ENCODE peak calls at places on chromosomes 4 and X, in six cellular contexts. One of them, this sample, is unnamed. For H3K4me1, the result is how much of the 10 kb centered on the place peaks cover.

GRCh38 chr4:20430555-20430954 is 178.8 kb downstream of the SLIT2 start:
- DNase-seq in H1: no peak
- DNase-seq in mesendoderm: peak
- DNase-seq in neuronal stem cell: no peak
- DNase-seq in H9: no peak
- DNase-seq in IMR-90: peak
- DNase-seq in this sample: peak

GRCh38 chrX:9538544-9539045 is 73.7 kb downstream of the TBL1X start:
- DNase-seq in H1: no peak
- DNase-seq in H9: no peak
- DNase-seq in IMR-90: no peak
- DNase-seq in mesendoderm: no peak
- DNase-seq in neuronal stem cell: no peak
- DNase-seq in this sample: no peak

GRCh38 chr4:20254517-20255250 is 3.0 kb downstream of the SLIT2 start:
- DNase-seq in H9: peak
- DNase-seq in H1: no peak
- DNase-seq in neuronal stem cell: peak
- DNase-seq in IMR-90: peak
- DNase-seq in mesendoderm: peak
- DNase-seq in this sample: peak

GRCh38 chr4:113057891-113058290 is 8.4 kb downstream of the ANK2 start:
- DNase-seq in neuronal stem cell: no peak
- DNase-seq in mesendoderm: no peak
- DNase-seq in H1: no peak
- DNase-seq in H9: no peak
- DNase-seq in IMR-90: no peak
- DNase-seq in this sample: peak

GRCh38 chrX:17882680-17883079 is 21.6 kb upstream of the RAI2 start:
- DNase-seq in mesendoderm: no peak
- DNase-seq in IMR-90: no peak
- DNase-seq in H1: no peak
- DNase-seq in neuronal stem cell: no peak
- DNase-seq in H9: no peak
- DNase-seq in this sample: no peak

GRCh38 chr4:10305816-10306215 is 151.4 kb downstream of the ZNF518B start:
- DNase-seq in mesendoderm: no peak
- DNase-seq in H9: no peak
- DNase-seq in H1: no peak
- DNase-seq in neuronal stem cell: no peak
- DNase-seq in IMR-90: no peak
- DNase-seq in this sample: no peak

GRCh38 chr4:76061421-76061820 is 13.1 kb upstream of the ART3 start:
- DNase-seq in neuronal stem cell: no peak
- DNase-seq in H9: no peak
- DNase-seq in mesendoderm: no peak
- DNase-seq in H1: no peak
- DNase-seq in IMR-90: no peak
- DNase-seq in this sample: no peak

GRCh38 chrX:54817220-54817820 is 9.8 kb downstream of the MAGED2 start:
- DNase-seq in mesendoderm: no peak
- DNase-seq in H9: no peak
- DNase-seq in IMR-90: no peak
- DNase-seq in H1: no peak
- DNase-seq in neuronal stem cell: no peak
- DNase-seq in this sample: no peak

GRCh38 chrX:111671668-111672067 is 9.3 kb upstream of the ALG13 start:
- DNase-seq in mesendoderm: no peak
- DNase-seq in H1: no peak
- DNase-seq in neuronal stem cell: no peak
- DNase-seq in H9: no peak
- DNase-seq in IMR-90: no peak
- DNase-seq in this sample: no peak

GRCh38 chrX:132615396-132616131 is 126.7 kb upstream of the MBNL3 start:
- DNase-seq in IMR-90: peak
- DNase-seq in H9: peak
- DNase-seq in mesendoderm: peak
- DNase-seq in neuronal stem cell: peak
- DNase-seq in H1: peak
- DNase-seq in this sample: peak

GRCh38 chr4:47490550-47490949 is 5.5 kb downstream of the ATP10D start:
- DNase-seq in neuronal stem cell: no peak
- DNase-seq in mesendoderm: peak
- DNase-seq in H1: no peak
- DNase-seq in H9: peak
- DNase-seq in IMR-90: no peak
- DNase-seq in this sample: peak

GRCh38 chr4:94621491-94622080 is 136.2 kb upstream of the BMPR1B start:
- DNase-seq in H9: no peak
- DNase-seq in neuronal stem cell: peak
- DNase-seq in H1: no peak
- DNase-seq in IMR-90: peak
- DNase-seq in mesendoderm: peak
- DNase-seq in this sample: peak

GRCh38 chr4:41432889-41433288 is 105.1 kb upstream of the LIMCH1 start:
- DNase-seq in neuronal stem cell: peak
- DNase-seq in IMR-90: peak
- DNase-seq in H9: peak
- DNase-seq in H1: peak
- DNase-seq in mesendoderm: peak
- DNase-seq in this sample: peak

GRCh38 chr4:166143227-166143626 is 270.2 kb downstream of the TLL1 start:
- DNase-seq in H9: no peak
- DNase-seq in mesendoderm: no peak
- DNase-seq in IMR-90: no peak
- DNase-seq in neuronal stem cell: no peak
- DNase-seq in H1: no peak
- DNase-seq in this sample: no peak

GRCh38 chr4:106238819-106239420 is 77.1 kb downstream of the TBCK start:
- DNase-seq in H9: peak
- DNase-seq in H1: peak
- DNase-seq in IMR-90: peak
- DNase-seq in mesendoderm: peak
- DNase-seq in neuronal stem cell: peak
- DNase-seq in this sample: peak

GRCh38 chr4:183431614-183432013 is 12.8 kb upstream of the CDKN2AIP start:
- DNase-seq in H9: peak
- DNase-seq in neuronal stem cell: no peak
- DNase-seq in H1: no peak
- DNase-seq in IMR-90: no peak
- DNase-seq in mesendoderm: no peak
- DNase-seq in this sample: no peak

GRCh38 chr4:10727140-10727880 is 42.7 kb upstream of the CLNK start:
- DNase-seq in H9: no peak
- DNase-seq in H1: no peak
- DNase-seq in neuronal stem cell: no peak
- DNase-seq in mesendoderm: no peak
- DNase-seq in IMR-90: no peak
- DNase-seq in this sample: no peak

GRCh38 chr4:87975466-87975865 is at the start of gene SPP1:
- DNase-seq in IMR-90: peak
- DNase-seq in H9: peak
- DNase-seq in neuronal stem cell: peak
- DNase-seq in mesendoderm: peak
- DNase-seq in H1: peak
- DNase-seq in this sample: peak

GRCh38 chrX:46376246-46376885 is 168.9 kb downstream of the ZNF674 start:
- DNase-seq in neuronal stem cell: peak
- DNase-seq in H9: peak
- DNase-seq in H1: no peak
- DNase-seq in mesendoderm: peak
- DNase-seq in IMR-90: peak
- DNase-seq in this sample: peak

GRCh38 chrX:21975242-21975641 is 34.7 kb downstream of the SMS start:
- DNase-seq in mesendoderm: no peak
- DNase-seq in H9: no peak
- DNase-seq in neuronal stem cell: no peak
- DNase-seq in IMR-90: no peak
- DNase-seq in H1: no peak
- DNase-seq in this sample: no peak

GRCh38 chrX:21972721-21973120 is 32.2 kb downstream of the SMS start:
- DNase-seq in mesendoderm: peak
- DNase-seq in H9: no peak
- DNase-seq in IMR-90: peak
- DNase-seq in neuronal stem cell: no peak
- DNase-seq in H1: peak
- DNase-seq in this sample: peak

GRCh38 chrX:21972046-21972445 is 31.5 kb downstream of the SMS start:
- DNase-seq in mesendoderm: no peak
- DNase-seq in neuronal stem cell: no peak
- DNase-seq in H1: no peak
- DNase-seq in IMR-90: no peak
- DNase-seq in H9: no peak
- DNase-seq in this sample: no peak

GRCh38 chrX:21974011-21974385 is 33.5 kb downstream of the SMS start:
- DNase-seq in IMR-90: no peak
- DNase-seq in H1: no peak
- DNase-seq in H9: no peak
- DNase-seq in neuronal stem cell: no peak
- DNase-seq in mesendoderm: peak
- DNase-seq in this sample: no peak

GRCh38 chrX:21973321-21974010 is 33.0 kb downstream of the SMS start:
- DNase-seq in IMR-90: no peak
- DNase-seq in H9: no peak
- DNase-seq in H1: no peak
- DNase-seq in mesendoderm: peak
- DNase-seq in neuronal stem cell: no peak
- DNase-seq in this sample: no peak
- H2BK15ac ChIP-seq in IMR-90: no peak
- H2BK15ac ChIP-seq in H9: no peak
- H2BK15ac ChIP-seq in H1: no peak
- H2BK15ac ChIP-seq in mesendoderm: no peak
- H2BK15ac ChIP-seq in neuronal stem cell: no peak
- H2BK15ac ChIP-seq in this sample: no peak

DNA sequence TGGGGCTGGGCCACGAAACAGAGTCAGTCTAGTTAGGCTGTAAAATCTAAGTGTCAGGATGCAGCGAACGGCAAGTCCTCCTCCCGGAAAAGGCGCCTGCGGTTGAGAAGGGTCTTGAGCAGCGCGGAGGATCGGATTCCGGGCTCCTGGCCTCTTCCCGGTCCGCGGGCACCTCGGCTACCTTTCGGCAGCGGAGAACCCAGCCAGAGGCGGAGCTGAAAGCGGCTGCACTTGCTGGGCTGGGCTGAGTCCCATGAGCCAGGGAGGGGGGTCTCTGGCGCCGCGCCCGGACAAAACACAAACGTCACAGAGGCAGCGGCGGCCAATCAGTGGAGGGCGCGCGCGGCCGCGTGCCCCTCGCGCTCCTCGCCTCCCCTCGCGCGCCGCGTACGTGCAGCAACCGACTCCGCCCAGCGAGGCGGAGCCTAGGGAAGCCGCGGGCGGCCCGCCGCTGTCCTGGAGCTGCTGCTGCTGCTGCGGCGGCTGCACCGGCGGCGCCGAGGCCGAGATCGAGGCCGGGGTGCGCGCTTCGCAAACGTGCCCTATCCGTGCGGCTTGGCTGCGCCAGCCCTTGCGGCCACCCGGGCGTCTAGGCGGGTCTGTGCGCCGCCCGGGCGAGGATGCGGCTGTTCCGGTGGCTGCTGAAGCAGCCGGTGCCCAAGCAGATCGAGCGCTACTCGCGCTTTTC is at the start of gene PDK3:
- DNase-seq in neuronal stem cell: peak
- DNase-seq in IMR-90: peak
- DNase-seq in H1: peak
- DNase-seq in mesendoderm: peak
- DNase-seq in H9: peak
- DNase-seq in this sample: peak
- H3K4me1 ChIP-seq in neuronal stem cell: under half
- H3K4me1 ChIP-seq in IMR-90: under half
- H3K4me1 ChIP-seq in H1: under half
- H3K4me1 ChIP-seq in mesendoderm: under half
- H3K4me1 ChIP-seq in H9: under half
- H3K4me1 ChIP-seq in this sample: under half

DNA sequence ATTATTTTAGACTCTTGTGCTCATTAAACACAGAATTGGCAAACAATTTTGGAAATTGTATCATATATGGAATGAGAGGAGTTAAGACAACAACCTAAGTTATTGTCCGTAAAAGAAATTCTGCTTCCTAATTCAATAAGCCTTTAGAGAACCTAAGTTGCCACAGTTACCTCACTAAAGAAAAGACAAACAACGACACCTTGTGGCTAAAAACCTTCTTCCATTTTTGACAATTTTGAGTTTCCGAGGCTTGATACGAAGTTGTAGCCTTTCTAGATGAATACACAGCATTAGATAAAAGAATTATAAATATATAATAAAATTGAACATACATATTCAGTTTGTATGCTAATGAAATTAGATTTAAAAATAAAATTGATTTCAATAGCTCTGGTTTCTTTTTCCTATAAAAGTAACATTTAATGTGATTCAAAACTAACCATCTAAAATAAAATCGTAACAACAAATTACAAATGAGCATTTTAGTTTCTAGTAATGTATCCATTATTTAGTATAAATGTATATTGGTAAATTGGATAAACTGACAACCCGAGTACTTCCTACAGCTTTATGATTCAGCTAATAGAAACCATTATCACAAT is 275.1 kb downstream of the GPM6A start:
- DNase-seq in mesendoderm: peak
- DNase-seq in H1: peak
- DNase-seq in neuronal stem cell: peak
- DNase-seq in IMR-90: peak
- DNase-seq in H9: no peak
- DNase-seq in this sample: peak
- H2BK15ac ChIP-seq in mesendoderm: no peak
- H2BK15ac ChIP-seq in H1: no peak
- H2BK15ac ChIP-seq in neuronal stem cell: no peak
- H2BK15ac ChIP-seq in IMR-90: no peak
- H2BK15ac ChIP-seq in H9: no peak
- H2BK15ac ChIP-seq in this sample: no peak

GRCh38 chr4:1763070-1763549 is 30.0 kb upstream of the FGFR3 start:
- DNase-seq in H1: no peak
- DNase-seq in H9: no peak
- DNase-seq in IMR-90: no peak
- DNase-seq in neuronal stem cell: no peak
- DNase-seq in mesendoderm: no peak
- DNase-seq in this sample: no peak
- H3K4me1 ChIP-seq in H1: under half
- H3K4me1 ChIP-seq in H9: under half
- H3K4me1 ChIP-seq in IMR-90: under half
- H3K4me1 ChIP-seq in neuronal stem cell: half or more
- H3K4me1 ChIP-seq in mesendoderm: under half
- H3K4me1 ChIP-seq in this sample: under half

This sample was measured in mesenchymal stem cell.